ENCODE peak calls at places on chromosomes 7 and 10, in five cellular contexts. One of them, this sample, is unnamed.

GRCh38 chr7:143356414-143357050 is 6.0 kb downstream of the FAM131B start:
- DNase-seq in cardiac fibroblast: no peak
- DNase-seq in fibroblast of mammary gland: no peak
- DNase-seq in Caco-2: no peak
- DNase-seq in endodermal cell: peak
- DNase-seq in this sample: no peak

GRCh38 chr7:2383543-2384274 is 19.7 kb upstream of the CHST12 start:
- DNase-seq in cardiac fibroblast: no peak
- DNase-seq in fibroblast of mammary gland: no peak
- DNase-seq in Caco-2: no peak
- DNase-seq in endodermal cell: no peak
- DNase-seq in this sample: no peak

GRCh38 chr7:585229-585711 is 65.6 kb upstream of the PDGFA start:
- DNase-seq in cardiac fibroblast: peak
- DNase-seq in fibroblast of mammary gland: peak
- DNase-seq in Caco-2: no peak
- DNase-seq in endodermal cell: no peak
- DNase-seq in this sample: no peak

GRCh38 chr7:132857703-132858102 is 224.2 kb downstream of the CHCHD3 start:
- DNase-seq in cardiac fibroblast: no peak
- DNase-seq in fibroblast of mammary gland: no peak
- DNase-seq in Caco-2: no peak
- DNase-seq in endodermal cell: no peak
- DNase-seq in this sample: no peak

GRCh38 chr7:30562498-30562897 is 32.2 kb upstream of the GARS1 start:
- DNase-seq in cardiac fibroblast: peak
- DNase-seq in fibroblast of mammary gland: peak
- DNase-seq in Caco-2: no peak
- DNase-seq in endodermal cell: no peak
- DNase-seq in this sample: no peak

GRCh38 chr7:24923172-24923865 is 56.7 kb downstream of the OSBPL3 start:
- DNase-seq in cardiac fibroblast: no peak
- DNase-seq in fibroblast of mammary gland: no peak
- DNase-seq in Caco-2: no peak
- DNase-seq in endodermal cell: no peak
- DNase-seq in this sample: no peak

GRCh38 chr10:8034666-8035640 is 19.5 kb upstream of the GATA3 start:
- DNase-seq in cardiac fibroblast: no peak
- DNase-seq in fibroblast of mammary gland: no peak
- DNase-seq in Caco-2: no peak
- DNase-seq in endodermal cell: peak
- DNase-seq in this sample: no peak

GRCh38 chr10:77461636-77462296 is 175.8 kb downstream of the KCNMA1 start:
- DNase-seq in cardiac fibroblast: no peak
- DNase-seq in fibroblast of mammary gland: no peak
- DNase-seq in Caco-2: no peak
- DNase-seq in endodermal cell: no peak
- DNase-seq in this sample: no peak

GRCh38 chr7:80014507-80014906 is 120.1 kb upstream of the GNAI1 start:
- DNase-seq in cardiac fibroblast: peak
- DNase-seq in fibroblast of mammary gland: peak
- DNase-seq in Caco-2: no peak
- DNase-seq in endodermal cell: no peak
- DNase-seq in this sample: no peak

GRCh38 chr7:157000741-157001653 is 9.5 kb downstream of the MNX1 start:
- DNase-seq in cardiac fibroblast: no peak
- DNase-seq in fibroblast of mammary gland: no peak
- DNase-seq in Caco-2: no peak
- DNase-seq in endodermal cell: peak
- DNase-seq in this sample: no peak

GRCh38 chr10:70679498-70679897 is 7.2 kb downstream of the ADAMTS14 start:
- DNase-seq in cardiac fibroblast: peak
- DNase-seq in fibroblast of mammary gland: peak
- DNase-seq in Caco-2: no peak
- DNase-seq in endodermal cell: no peak
- DNase-seq in this sample: no peak

GRCh38 chr7:30996883-30997282 is 33.1 kb downstream of the GHRHR start:
- DNase-seq in cardiac fibroblast: no peak
- DNase-seq in fibroblast of mammary gland: no peak
- DNase-seq in Caco-2: no peak
- DNase-seq in endodermal cell: no peak
- DNase-seq in this sample: no peak

GRCh38 chr7:97039374-97040065 is 14.9 kb upstream of the DLX5 start:
- DNase-seq in cardiac fibroblast: no peak
- DNase-seq in fibroblast of mammary gland: no peak
- DNase-seq in Caco-2: no peak
- DNase-seq in endodermal cell: no peak
- DNase-seq in this sample: no peak

GRCh38 chr7:69739182-69739581 is 140.9 kb downstream of the AUTS2 start:
- DNase-seq in cardiac fibroblast: no peak
- DNase-seq in fibroblast of mammary gland: peak
- DNase-seq in Caco-2: no peak
- DNase-seq in endodermal cell: no peak
- DNase-seq in this sample: no peak

GRCh38 chr10:51879238-51879637 is 179.8 kb upstream of the CSTF2T start:
- DNase-seq in cardiac fibroblast: peak
- DNase-seq in fibroblast of mammary gland: peak
- DNase-seq in Caco-2: no peak
- DNase-seq in endodermal cell: no peak
- DNase-seq in this sample: no peak

GRCh38 chr7:36658603-36659516 is 65.4 kb downstream of the AOAH start:
- DNase-seq in cardiac fibroblast: peak
- DNase-seq in fibroblast of mammary gland: peak
- DNase-seq in Caco-2: no peak
- DNase-seq in endodermal cell: peak
- DNase-seq in this sample: peak

GRCh38 chr7:105649727-105650381 is 68.6 kb upstream of the EFCAB10 start:
- DNase-seq in cardiac fibroblast: peak
- DNase-seq in fibroblast of mammary gland: peak
- DNase-seq in Caco-2: no peak
- DNase-seq in endodermal cell: no peak
- DNase-seq in this sample: no peak

GRCh38 chr10:26832960-26833359 is 27.8 kb downstream of the ABI1 start:
- DNase-seq in cardiac fibroblast: no peak
- DNase-seq in fibroblast of mammary gland: no peak
- DNase-seq in Caco-2: no peak
- DNase-seq in endodermal cell: peak
- DNase-seq in this sample: no peak

GRCh38 chr7:27177795-27178320 is 3.7 kb upstream of the HOXA10 start:
- DNase-seq in cardiac fibroblast: no peak
- DNase-seq in fibroblast of mammary gland: no peak
- DNase-seq in Caco-2: no peak
- DNase-seq in endodermal cell: no peak
- DNase-seq in this sample: no peak

GRCh38 chr7:84009051-84009450 is 185.5 kb downstream of the SEMA3A start:
- DNase-seq in cardiac fibroblast: no peak
- DNase-seq in fibroblast of mammary gland: peak
- DNase-seq in Caco-2: no peak
- DNase-seq in endodermal cell: no peak
- DNase-seq in this sample: no peak

GRCh38 chr7:27767374-27767773 is 27.4 kb downstream of the TAX1BP1 start:
- DNase-seq in cardiac fibroblast: peak
- DNase-seq in fibroblast of mammary gland: no peak
- DNase-seq in Caco-2: no peak
- DNase-seq in endodermal cell: no peak
- DNase-seq in this sample: no peak

GRCh38 chr7:151167197-151167911 is at the start of gene GBX1:
- DNase-seq in cardiac fibroblast: no peak
- DNase-seq in fibroblast of mammary gland: no peak
- DNase-seq in Caco-2: no peak
- DNase-seq in endodermal cell: peak
- DNase-seq in this sample: no peak

DNA sequence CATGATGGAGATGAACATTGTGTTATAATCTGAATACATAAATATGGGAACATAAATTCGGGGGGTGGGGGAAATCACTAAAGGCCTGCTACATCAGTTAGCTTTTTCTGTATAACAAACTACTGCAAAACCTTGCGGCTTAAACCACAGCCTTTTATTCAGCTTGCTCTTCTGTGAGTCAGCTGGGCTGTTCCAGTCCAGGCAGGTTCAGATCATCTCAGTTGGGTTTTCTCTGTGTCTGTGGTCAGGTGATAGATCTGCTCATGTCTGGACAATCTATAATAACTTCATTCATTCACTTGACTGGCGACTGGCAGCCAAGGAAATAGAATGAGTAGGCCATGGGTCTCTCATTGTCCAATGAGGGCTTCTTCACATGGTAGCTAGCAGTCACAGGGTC is 23.5 kb downstream of the HTR7 start:
- DNase-seq in cardiac fibroblast: no peak
- DNase-seq in fibroblast of mammary gland: no peak
- DNase-seq in Caco-2: no peak
- DNase-seq in endodermal cell: no peak
- DNase-seq in this sample: no peak
- H3K4me3 ChIP-seq in cardiac fibroblast: no peak
- H3K4me3 ChIP-seq in fibroblast of mammary gland: no peak
- H3K4me3 ChIP-seq in Caco-2: no peak
- H3K4me3 ChIP-seq in endodermal cell: no peak
- H3K4me3 ChIP-seq in this sample: no peak

GRCh38 chr10:47383254-47384147 is 592 bp downstream of the ZNF488 start:
- DNase-seq in cardiac fibroblast: no peak
- DNase-seq in fibroblast of mammary gland: no peak
- DNase-seq in Caco-2: no peak
- DNase-seq in endodermal cell: peak
- DNase-seq in this sample: peak

GRCh38 chr10:47381427-47382379 is 2.4 kb downstream of the ZNF488 start:
- DNase-seq in cardiac fibroblast: no peak
- DNase-seq in fibroblast of mammary gland: no peak
- DNase-seq in Caco-2: no peak
- DNase-seq in endodermal cell: peak
- DNase-seq in this sample: peak

GRCh38 chr10:47379901-47380300 is 4.2 kb downstream of the ZNF488 start:
- DNase-seq in cardiac fibroblast: no peak
- DNase-seq in fibroblast of mammary gland: no peak
- DNase-seq in Caco-2: no peak
- DNase-seq in endodermal cell: peak
- DNase-seq in this sample: peak

GRCh38 chr10:47380341-47381215 is 3.5 kb downstream of the ZNF488 start:
- DNase-seq in cardiac fibroblast: no peak
- DNase-seq in fibroblast of mammary gland: no peak
- DNase-seq in Caco-2: peak
- DNase-seq in endodermal cell: peak
- DNase-seq in this sample: peak

DNA sequence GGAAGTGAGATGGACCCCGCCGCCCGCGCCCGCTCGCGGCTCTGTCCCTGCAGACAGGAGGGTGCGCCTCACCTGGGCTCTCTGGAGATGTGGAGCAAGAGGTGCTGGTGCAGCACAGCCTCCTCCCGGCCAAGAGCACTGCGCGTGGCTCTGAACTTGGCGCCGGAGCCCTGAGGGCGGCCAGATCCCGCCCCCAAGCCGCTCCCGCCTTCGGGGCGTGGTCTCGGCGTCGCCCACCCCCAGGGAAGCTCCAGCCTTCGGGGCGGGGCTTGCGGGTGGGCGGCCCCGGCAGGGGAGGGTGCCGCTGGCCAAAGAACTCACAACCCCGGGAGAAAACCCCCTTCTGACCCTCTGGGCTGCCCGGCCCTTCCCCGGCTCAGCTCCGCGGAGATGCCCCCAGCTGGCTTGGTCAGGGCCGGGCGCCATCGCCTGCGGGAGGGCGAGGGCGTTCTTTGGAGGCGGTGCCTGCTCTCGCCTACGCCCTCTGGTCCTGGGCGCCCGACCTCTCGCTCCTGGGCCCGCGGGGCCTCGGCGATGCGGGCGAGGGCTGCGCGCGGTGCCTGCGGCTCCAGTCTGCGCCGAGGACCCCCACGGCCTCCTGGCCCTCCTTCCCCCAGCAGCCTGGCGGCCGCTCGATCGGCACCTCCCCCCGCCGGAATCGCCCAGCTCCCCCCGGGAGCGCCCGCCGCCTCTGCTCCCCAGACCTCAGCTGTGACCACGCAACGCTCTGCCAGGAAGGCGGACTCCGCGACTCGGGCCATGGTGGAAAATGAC is at the start of gene ZNF488:
- DNase-seq in cardiac fibroblast: peak
- DNase-seq in fibroblast of mammary gland: peak
- DNase-seq in Caco-2: peak
- DNase-seq in endodermal cell: peak
- DNase-seq in this sample: peak
- TF ChIP-seq CTCF in cardiac fibroblast: no peak
- TF ChIP-seq CTCF in fibroblast of mammary gland: no peak
- TF ChIP-seq CTCF in Caco-2: no peak
- TF ChIP-seq CTCF in endodermal cell: no peak
- TF ChIP-seq CTCF in this sample: no peak

GRCh38 chr10:15166325-15166724 is 2.2 kb downstream of the NMT2 start:
- DNase-seq in cardiac fibroblast: no peak
- DNase-seq in fibroblast of mammary gland: no peak
- DNase-seq in Caco-2: no peak
- DNase-seq in endodermal cell: no peak
- DNase-seq in this sample: no peak
- H3K4me3 ChIP-seq in cardiac fibroblast: no peak
- H3K4me3 ChIP-seq in fibroblast of mammary gland: no peak
- H3K4me3 ChIP-seq in Caco-2: no peak
- H3K4me3 ChIP-seq in endodermal cell: peak
- H3K4me3 ChIP-seq in this sample: peak

GRCh38 chr10:15461353-15462108 is 90.4 kb upstream of the FAM171A1 start:
- DNase-seq in cardiac fibroblast: peak
- DNase-seq in fibroblast of mammary gland: peak
- DNase-seq in Caco-2: no peak
- DNase-seq in endodermal cell: no peak
- DNase-seq in this sample: no peak
- TF ChIP-seq CTCF in cardiac fibroblast: peak
- TF ChIP-seq CTCF in fibroblast of mammary gland: peak
- TF ChIP-seq CTCF in Caco-2: peak
- TF ChIP-seq CTCF in endodermal cell: no peak
- TF ChIP-seq CTCF in this sample: no peak

GRCh38 chr10:103854265-103854686 is 1.1 kb downstream of the SH3PXD2A start:
- DNase-seq in cardiac fibroblast: no peak
- DNase-seq in fibroblast of mammary gland: peak
- DNase-seq in Caco-2: no peak
- DNase-seq in endodermal cell: peak
- DNase-seq in this sample: no peak
- H3K4me3 ChIP-seq in cardiac fibroblast: peak
- H3K4me3 ChIP-seq in fibroblast of mammary gland: peak
- H3K4me3 ChIP-seq in Caco-2: peak
- H3K4me3 ChIP-seq in endodermal cell: peak
- H3K4me3 ChIP-seq in this sample: peak

GRCh38 chr7:37833107-37833817 is 15.1 kb upstream of the NME8 start:
- DNase-seq in cardiac fibroblast: peak
- DNase-seq in fibroblast of mammary gland: peak
- DNase-seq in Caco-2: peak
- DNase-seq in endodermal cell: peak
- DNase-seq in this sample: no peak

GRCh38 chr7:37832194-37832593 is 16.2 kb upstream of the NME8 start:
- DNase-seq in cardiac fibroblast: peak
- DNase-seq in fibroblast of mammary gland: peak
- DNase-seq in Caco-2: no peak
- DNase-seq in endodermal cell: no peak
- DNase-seq in this sample: no peak

GRCh38 chr7:37831214-37831613 is 17.2 kb upstream of the NME8 start:
- DNase-seq in cardiac fibroblast: no peak
- DNase-seq in fibroblast of mammary gland: no peak
- DNase-seq in Caco-2: no peak
- DNase-seq in endodermal cell: no peak
- DNase-seq in this sample: no peak

GRCh38 chr7:37833818-37834146 is 14.6 kb upstream of the NME8 start:
- DNase-seq in cardiac fibroblast: no peak
- DNase-seq in fibroblast of mammary gland: no peak
- DNase-seq in Caco-2: no peak
- DNase-seq in endodermal cell: no peak
- DNase-seq in this sample: no peak
- TF ChIP-seq CTCF in cardiac fibroblast: no peak
- TF ChIP-seq CTCF in fibroblast of mammary gland: no peak
- TF ChIP-seq CTCF in Caco-2: no peak
- TF ChIP-seq CTCF in endodermal cell: peak
- TF ChIP-seq CTCF in this sample: no peak